ENCODE peak calls at places on chromosome 17, in four cellular contexts. One of them, this sample, is unnamed.

GRCh38 chr17:76252040-76252954 is 12.0 kb upstream of the RNF157 start:
- DNase-seq in cardiac fibroblast: peak
- DNase-seq in transverse colon: peak
- DNase-seq in ovary: no peak
- DNase-seq in this sample: no peak

GRCh38 chr17:8158267-8159031 is 4.3 kb downstream of the VAMP2 start:
- DNase-seq in cardiac fibroblast: peak
- DNase-seq in transverse colon: peak
- DNase-seq in ovary: peak
- DNase-seq in this sample: peak

GRCh38 chr17:56834380-56835258 is 668 bp downstream of the DGKE start:
- DNase-seq in cardiac fibroblast: peak
- DNase-seq in transverse colon: peak
- DNase-seq in ovary: no peak
- DNase-seq in this sample: peak

GRCh38 chr17:1024076-1024475 is 27.1 kb downstream of the TIMM22 start:
- DNase-seq in cardiac fibroblast: no peak
- DNase-seq in transverse colon: no peak
- DNase-seq in ovary: no peak
- DNase-seq in this sample: no peak

GRCh38 chr17:76051071-76051467 is 21.2 kb downstream of the SRP68 start:
- DNase-seq in cardiac fibroblast: no peak
- DNase-seq in transverse colon: no peak
- DNase-seq in ovary: no peak
- DNase-seq in this sample: no peak

GRCh38 chr17:50626037-50626574 is 8.6 kb upstream of the ABCC3 start:
- DNase-seq in cardiac fibroblast: peak
- DNase-seq in transverse colon: peak
- DNase-seq in ovary: peak
- DNase-seq in this sample: peak

GRCh38 chr17:27247071-27247957 is 46.6 kb upstream of the WSB1 start:
- DNase-seq in cardiac fibroblast: peak
- DNase-seq in transverse colon: peak
- DNase-seq in ovary: no peak
- DNase-seq in this sample: peak

GRCh38 chr17:51508048-51508447 is 247.7 kb downstream of the UTP18 start:
- DNase-seq in cardiac fibroblast: no peak
- DNase-seq in transverse colon: no peak
- DNase-seq in ovary: no peak
- DNase-seq in this sample: no peak

GRCh38 chr17:77571562-77571981 is 386.9 kb upstream of the TNRC6C start:
- DNase-seq in cardiac fibroblast: peak
- DNase-seq in transverse colon: no peak
- DNase-seq in ovary: no peak
- DNase-seq in this sample: no peak

GRCh38 chr17:21528031-21528684 is 152.0 kb downstream of the KCNJ12 start:
- DNase-seq in cardiac fibroblast: no peak
- DNase-seq in transverse colon: no peak
- DNase-seq in ovary: no peak
- DNase-seq in this sample: peak

GRCh38 chr17:81537856-81538555 is 9.8 kb downstream of the FSCN2 start:
- DNase-seq in cardiac fibroblast: no peak
- DNase-seq in transverse colon: no peak
- DNase-seq in ovary: no peak
- DNase-seq in this sample: no peak

GRCh38 chr17:48541574-48542113 is 3.3 kb downstream of the HOXB2 start:
- DNase-seq in cardiac fibroblast: peak
- DNase-seq in transverse colon: peak
- DNase-seq in ovary: no peak
- DNase-seq in this sample: no peak

GRCh38 chr17:22512997-22513538 is 820.7 kb downstream of the KCNJ18 start:
- DNase-seq in cardiac fibroblast: no peak
- DNase-seq in transverse colon: no peak
- DNase-seq in ovary: no peak
- DNase-seq in this sample: no peak

GRCh38 chr17:48308591-48308990 is 121.4 kb downstream of the SKAP1 start:
- DNase-seq in cardiac fibroblast: no peak
- DNase-seq in transverse colon: no peak
- DNase-seq in ovary: no peak
- DNase-seq in this sample: no peak

GRCh38 chr17:39705786-39706348 is 6.0 kb downstream of the ERBB2 start:
- DNase-seq in cardiac fibroblast: no peak
- DNase-seq in transverse colon: peak
- DNase-seq in ovary: no peak
- DNase-seq in this sample: peak

GRCh38 chr17:7589891-7590611 is at the start of gene SOX15:
- DNase-seq in cardiac fibroblast: no peak
- DNase-seq in transverse colon: no peak
- DNase-seq in ovary: no peak
- DNase-seq in this sample: no peak

GRCh38 chr17:5042152-5043022 is 7.2 kb upstream of the SLC52A1 start:
- DNase-seq in cardiac fibroblast: no peak
- DNase-seq in transverse colon: no peak
- DNase-seq in ovary: no peak
- DNase-seq in this sample: no peak

This sample was measured in ureter.